ENCODE peak calls at places on chromosomes 4 and X, in four cellular contexts. P, A, H and M are unnamed samples.
A peak's percentile ranks its signal among the peaks of the same experiment; 100 is the strongest.

GRCh38 chr4:185559913-185560281 is 24.6 kb upstream of the PDLIM3 start:
- DNase-seq in H (no peak), P (no peak), A (peak; percentile 89), M (peak; percentile 68)

GRCh38 chr4:1300466-1301455 is 11.1 kb downstream of the MAEA start:
- DNase-seq in A (peak; percentile 48), H (no peak), P (no peak), M (peak; percentile 76)

GRCh38 chr4:2432991-2433530 is 14.3 kb downstream of the CFAP99 start:
- DNase-seq in A (peak; percentile 46), P (peak; percentile 30), H (no peak), M (peak; percentile 64)

GRCh38 chrX:154546354-154547244 is at the start of gene G6PD:
- DNase-seq in P (peak; percentile 76), A (peak; percentile 68), H (peak; percentile 86), M (peak; percentile 35)

GRCh38 chr4:11002961-11003360 is 318.4 kb upstream of the CLNK start:
- DNase-seq in H (no peak), A (no peak), P (no peak), M (no peak)

GRCh38 chr4:37567781-37568180 is 118.4 kb downstream of the RELL1 start:
- DNase-seq in P (no peak), H (no peak), A (no peak), M (peak; percentile 13)

GRCh38 chr4:65670331-65671031 is at the start of gene EPHA5:
- DNase-seq in H (peak; percentile 86), A (peak; percentile 93), P (peak; percentile 92), M (peak; percentile 41)

GRCh38 chrX:19593684-19594083 is 78.4 kb upstream of the MAP3K15 start:
- DNase-seq in H (no peak), A (peak; percentile 36), P (no peak), M (peak; percentile 48)

DNA sequence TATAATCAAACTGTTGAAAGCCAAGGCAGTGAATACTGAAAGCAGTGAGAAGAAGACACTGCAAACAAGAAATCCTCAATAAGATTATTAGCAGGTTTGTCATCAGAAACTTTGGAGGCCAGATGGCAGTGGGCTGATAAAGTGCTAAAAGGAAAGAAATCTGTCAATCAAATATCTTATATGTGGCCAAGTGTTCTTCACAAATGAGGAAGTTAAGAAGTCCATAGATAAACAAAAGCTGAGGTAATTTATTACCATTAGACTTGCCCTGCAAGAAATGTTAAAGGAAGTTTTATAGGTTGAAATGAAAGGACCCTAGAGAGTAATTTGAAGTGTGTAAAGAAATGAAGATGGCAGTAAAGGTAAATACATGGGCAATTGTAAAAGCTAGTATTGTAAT is 586.6 kb downstream of the RAPGEF2 start:
- DNase-seq in H (no peak), P (no peak), A (no peak), M (no peak)
- H3K56ac ChIP-seq in H (no peak overlapping the region), P (no peak overlapping the region), A (no peak overlapping the region), M (no peak overlapping the region)

GRCh38 chrX:44094821-44095530 is 121.8 kb upstream of the NDP start:
- DNase-seq in H (no peak), A (no peak), P (no peak), M (no peak)

GRCh38 chrX:44096666-44097065 is 123.5 kb upstream of the NDP start:
- DNase-seq in A (no peak), H (no peak), P (no peak), M (no peak)

GRCh38 chrX:44088755-44089154 is 115.6 kb upstream of the NDP start:
- DNase-seq in P (no peak), H (no peak), A (no peak), M (no peak)

GRCh38 chrX:44092778-44093177 is 119.6 kb upstream of the NDP start:
- DNase-seq in A (no peak), H (no peak), P (no peak), M (no peak)

DNA sequence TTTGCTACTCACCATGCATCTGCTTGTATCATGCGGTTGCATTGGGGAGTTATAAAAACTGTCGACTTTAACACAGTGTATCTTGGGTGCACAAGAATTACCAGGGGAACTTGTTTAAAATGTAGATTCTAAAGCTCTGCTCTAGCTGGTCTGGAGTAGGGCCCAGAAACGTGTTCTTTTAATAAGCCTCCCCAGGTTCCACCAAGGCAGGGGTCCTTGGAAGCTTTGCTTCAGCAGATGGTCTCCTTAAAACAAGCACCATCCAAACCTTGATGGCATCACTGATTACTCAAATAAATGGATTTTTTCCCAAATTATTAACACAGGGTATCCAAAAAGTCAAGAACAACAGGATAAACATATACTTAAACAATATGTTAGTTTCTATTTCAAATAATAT is 120.2 kb upstream of the NDP start:
- DNase-seq in H (no peak), A (no peak), P (no peak), M (no peak)
- H3K56ac ChIP-seq in H (no peak overlapping the region), A (no peak overlapping the region), P (no peak overlapping the region), M (no peak overlapping the region)

DNA sequence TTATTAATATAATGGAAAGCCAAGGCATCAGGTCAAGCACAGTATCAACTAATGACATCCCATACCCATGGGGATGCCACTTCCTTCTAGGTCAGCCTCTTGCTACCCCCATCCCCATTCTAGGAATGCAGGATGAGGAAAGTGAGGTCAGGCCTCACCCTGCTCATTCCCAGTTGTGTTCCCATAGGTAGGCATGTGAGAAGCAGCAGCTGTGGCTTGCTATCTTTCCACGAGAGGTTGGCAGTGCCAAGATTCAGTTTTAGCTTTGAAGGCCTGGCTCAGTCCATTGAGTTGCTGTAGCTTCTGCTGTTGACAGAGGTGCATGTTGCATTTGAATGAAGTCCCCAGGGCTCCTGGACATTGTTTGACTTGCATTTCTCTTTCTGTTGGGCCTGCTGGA is 15.5 kb downstream of the LONRF3 start:
- DNase-seq in P (no peak), A (no peak), H (no peak), M (no peak)
- H3K56ac ChIP-seq in P (no peak overlapping the region), A (no peak overlapping the region), H (no peak overlapping the region), M (no peak overlapping the region)

GRCh38 chrX:76922100-76922499 is 494.6 kb downstream of the MAGEE1 start:
- DNase-seq in P (no peak), H (no peak), A (no peak), M (no peak)

GRCh38 chrX:76918033-76918432 is 490.5 kb downstream of the MAGEE1 start:
- DNase-seq in A (no peak), P (no peak), H (no peak), M (no peak)

GRCh38 chrX:76915836-76916235 is 488.3 kb downstream of the MAGEE1 start:
- DNase-seq in A (no peak), H (no peak), P (no peak), M (no peak)

GRCh38 chrX:76920621-76921020 is 493.1 kb downstream of the MAGEE1 start:
- DNase-seq in H (no peak), P (no peak), A (no peak), M (no peak)

DNA sequence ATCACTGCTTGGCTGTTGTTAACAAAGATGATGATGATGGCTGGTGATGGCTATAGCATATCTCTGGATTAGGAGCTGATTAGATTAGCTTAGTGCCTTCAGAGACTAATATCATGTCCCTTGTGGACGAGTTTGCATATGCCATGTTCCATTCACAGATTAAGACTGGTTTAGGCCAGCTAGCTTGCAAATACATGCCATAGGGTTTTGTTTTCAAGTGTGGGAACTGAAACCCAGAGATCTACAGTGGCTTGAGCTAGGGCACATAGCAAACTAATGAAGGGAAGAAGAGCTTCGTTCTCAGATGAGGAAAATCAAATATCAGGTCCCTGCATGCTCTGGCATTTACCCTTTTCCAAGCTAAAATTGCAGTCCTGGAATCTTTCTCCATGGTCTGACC is 492.3 kb downstream of the MAGEE1 start:
- DNase-seq in A (peak; percentile 0), H (no peak), P (no peak), M (no peak)
- H3K56ac ChIP-seq in A (no peak overlapping the region), H (no peak overlapping the region), P (no peak overlapping the region), M (no peak overlapping the region)

DNA sequence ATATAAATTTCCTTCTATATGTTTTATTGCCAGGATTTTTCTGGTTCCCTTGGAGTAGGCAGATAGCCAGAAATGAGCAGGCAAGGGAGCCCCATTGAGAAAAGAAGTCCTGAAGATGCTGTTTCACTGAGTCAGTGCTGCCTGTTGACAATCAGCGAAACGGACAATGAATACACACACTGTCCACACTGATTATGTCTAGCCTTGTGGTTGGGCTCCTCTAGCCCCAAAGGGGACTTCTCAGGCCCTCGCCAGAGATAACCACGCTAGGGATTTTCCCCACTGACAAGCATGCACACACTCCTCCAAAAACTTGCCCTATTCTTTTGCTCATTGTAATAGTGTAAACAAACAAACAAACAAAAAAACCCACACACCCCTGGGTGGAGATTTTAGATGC is 369.3 kb downstream of the DMD start:
- DNase-seq in A (no peak), P (no peak), H (no peak), M (no peak)
- H3K56ac ChIP-seq in A (no peak overlapping the region), P (no peak overlapping the region), H (no peak overlapping the region), M (no peak overlapping the region)

GRCh38 chrX:94854251-94854650 is 1180.2 kb downstream of the FAM133A start:
- DNase-seq in P (no peak), H (no peak), A (peak; percentile 54), M (no peak)
- H3K56ac ChIP-seq in P (no peak overlapping the region), H (no peak overlapping the region), A (no peak overlapping the region), M (no peak overlapping the region)

GRCh38 chr4:71520308-71520707 is 181.5 kb downstream of the SLC4A4 start:
- DNase-seq in P (no peak), H (no peak), A (no peak), M (no peak)
- H3K56ac ChIP-seq in P (no peak overlapping the region), H (no peak overlapping the region), A (no peak overlapping the region), M (no peak overlapping the region)

DNA sequence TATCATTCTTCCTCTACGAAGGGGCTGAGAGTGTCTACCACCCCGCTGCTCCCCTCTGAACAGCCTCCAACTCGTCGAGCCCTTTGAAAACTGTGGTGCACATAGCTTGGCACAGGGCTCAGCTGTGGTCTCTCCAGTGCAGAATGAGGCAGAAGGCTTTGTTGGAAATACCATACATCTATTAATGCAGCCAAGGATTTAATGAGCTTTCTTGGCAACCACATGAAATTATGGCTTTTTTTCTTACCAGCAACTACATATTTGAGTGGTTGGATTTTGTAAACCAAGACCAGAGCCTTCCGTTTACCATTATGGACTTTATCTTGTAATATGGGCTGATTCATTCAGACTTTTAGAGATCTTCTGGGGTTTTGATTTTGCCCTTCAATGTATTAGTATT is 61.7 kb upstream of the CBR4 start:
- DNase-seq in A (no peak), H (no peak), P (no peak), M (peak; percentile 20)
- H3K56ac ChIP-seq in A (no peak overlapping the region), H (no peak overlapping the region), P (no peak overlapping the region), M (no peak overlapping the region)